ENCODE peak calls at places on chromosomes 3 and 15, in eight cellular contexts. L, T, H, X, D, C, U and J are unnamed samples.
A peak's percentile ranks its signal among the peaks of the same experiment; 100 is the strongest.

GRCh38 chr15:45091161-45091560 is 22.8 kb downstream of the DUOX2 start:
- DNase-seq in D (peak; percentile 27), T (no peak), L (no peak), H (no peak), X (no peak), U (no peak), C (no peak), J (no peak)

GRCh38 chr15:68508485-68509189 is 70.2 kb upstream of the CORO2B start:
- DNase-seq in T (no peak), L (no peak), H (no peak), D (no peak), U (no peak), X (no peak), C (no peak), J (no peak)

GRCh38 chr15:76342046-76342381 is 5.4 kb downstream of the ISL2 start:
- DNase-seq in U (no peak), H (no peak), X (no peak), T (no peak), L (peak; percentile 48), C (no peak), D (no peak), J (peak; percentile 30)

GRCh38 chr3:194140520-194141414 is 4.8 kb downstream of the HES1 start:
- DNase-seq in C (no peak), T (peak; percentile 65), X (peak; percentile 61), H (peak; percentile 48), D (peak; percentile 11), U (peak; percentile 76), L (peak; percentile 85), J (peak; percentile 62)

GRCh38 chr3:32177702-32178198 is 60.7 kb upstream of the CMTM8 start:
- DNase-seq in X (peak; percentile 76), U (no peak), D (peak; percentile 78), T (peak; percentile 79), L (peak; percentile 87), C (peak; percentile 26), H (peak; percentile 77), J (peak; percentile 55)

GRCh38 chr15:100783296-100783695 is 96.3 kb upstream of the ALDH1A3 start:
- DNase-seq in X (no peak), U (no peak), C (no peak), L (peak; percentile 1), D (no peak), H (peak; percentile 17), T (no peak), J (no peak)

GRCh38 chr3:123335007-123335670 is 113.8 kb downstream of the ADCY5 start:
- DNase-seq in D (no peak), L (no peak), U (no peak), T (no peak), H (no peak), X (no peak), C (no peak), J (no peak)

GRCh38 chr3:44309500-44309899 is 29.1 kb upstream of the TCAIM start:
- DNase-seq in D (no peak), H (no peak), L (no peak), C (no peak), T (no peak), U (no peak), X (no peak), J (no peak)

GRCh38 chr3:142278451-142278850 is 53.1 kb upstream of the GK5 start:
- DNase-seq in T (no peak), C (no peak), X (no peak), L (no peak), H (no peak), D (peak; percentile 12), U (no peak), J (no peak)

GRCh38 chr3:108044699-108045098 is 46.1 kb downstream of the CD47 start:
- DNase-seq in H (no peak), C (no peak), T (no peak), D (no peak), L (no peak), U (no peak), X (no peak), J (no peak)

GRCh38 chr3:4597204-4597985 is 104.2 kb downstream of the ITPR1 start:
- DNase-seq in L (no peak), H (no peak), X (no peak), D (no peak), C (no peak), U (no peak), T (no peak), J (no peak)

GRCh38 chr15:50077655-50078054 is 41.4 kb downstream of the ATP8B4 start:
- DNase-seq in C (no peak), D (no peak), U (no peak), X (no peak), H (no peak), L (peak; percentile 34), T (no peak), J (no peak)

GRCh38 chr3:185757176-185757575 is 67.7 kb downstream of the IGF2BP2 start:
- DNase-seq in H (no peak), L (no peak), C (no peak), X (no peak), U (no peak), T (peak; percentile 41), D (peak; percentile 63), J (no peak)

GRCh38 chr3:122694966-122695365 is 14.3 kb downstream of the PARP14 start:
- DNase-seq in C (no peak), U (peak; percentile 32), H (no peak), L (no peak), X (no peak), T (no peak), D (no peak), J (peak; percentile 22)

GRCh38 chr3:193665370-193665989 is 72.5 kb downstream of the OPA1 start:
- DNase-seq in X (no peak), H (no peak), L (no peak), T (peak; percentile 18), C (no peak), U (no peak), D (peak; percentile 23), J (no peak)

GRCh38 chr15:78050441-78050809 is 27.1 kb downstream of the TBC1D2B start:
- DNase-seq in D (no peak), H (no peak), U (no peak), L (peak; percentile 26), C (no peak), X (no peak), T (no peak), J (no peak)

DNA sequence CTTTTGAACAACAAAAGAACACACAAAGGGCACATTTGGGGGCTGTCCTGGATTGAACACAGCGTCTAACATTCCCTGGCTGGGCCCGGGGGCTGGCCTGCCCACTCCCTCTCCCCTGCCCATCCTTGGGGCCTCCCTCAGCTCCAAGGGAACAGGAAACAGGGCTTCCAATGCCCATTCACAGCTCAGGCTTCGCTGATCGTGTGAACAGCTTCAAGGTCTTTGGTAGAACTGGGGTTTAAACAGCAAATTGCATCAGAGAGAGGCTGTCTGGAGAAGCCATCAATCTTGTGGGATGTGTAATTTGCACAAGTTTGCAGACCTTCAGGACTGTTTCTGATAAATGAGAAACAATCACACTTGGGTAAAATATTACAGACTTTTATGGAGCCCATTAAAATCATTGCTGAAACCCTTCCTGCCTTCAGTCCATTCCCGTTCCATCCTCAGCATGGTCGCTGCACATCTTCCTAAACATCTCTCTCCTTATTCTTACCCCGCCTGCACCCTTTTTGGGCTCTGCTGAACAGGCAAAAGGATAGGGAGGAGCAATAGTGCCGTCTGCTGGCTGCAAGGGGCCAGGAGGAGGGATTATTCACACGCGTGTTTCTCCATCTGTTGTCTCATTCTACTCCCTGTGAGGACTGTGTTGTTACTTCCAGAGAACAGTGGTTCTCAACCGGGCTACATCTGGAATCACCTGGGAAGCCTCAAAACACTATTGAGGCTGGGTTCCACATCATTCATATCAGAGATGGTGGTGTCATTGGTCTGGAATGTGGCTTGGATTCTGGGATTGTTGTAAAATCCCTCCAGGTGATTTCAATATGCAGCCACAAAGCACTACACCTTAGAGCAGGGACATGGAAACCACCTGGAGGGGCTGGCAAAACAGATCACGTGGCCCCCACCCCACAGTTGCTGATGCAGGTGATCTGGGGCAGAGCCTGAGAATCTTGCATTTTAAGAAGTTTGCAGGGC is 116.3 kb downstream of the CLSTN2 start:
- DNase-seq in X (no peak), T (peak; percentile 12), H (no peak), L (peak; percentile 24), U (no peak), C (no peak), D (no peak), J (no peak)
- TF ChIP-seq CTCF in X (no peak), T (peak; percentile 56), H (no peak), L (peak; percentile 45), U (peak; percentile 49), C (peak; percentile 48), D (no peak), J (peak; percentile 23)

GRCh38 chr3:50112462-50112861 is 23.7 kb downstream of the RBM5 start:
- DNase-seq in D (no peak), C (no peak), U (no peak), X (no peak), L (no peak), T (peak; percentile 14), H (no peak), J (no peak)
- TF ChIP-seq CTCF in D (no peak), C (no peak), U (no peak), X (no peak), L (no peak), T (no peak), H (no peak), J (no peak)

GRCh38 chr3:131031660-131032059 is 5.0 kb downstream of the NEK11 start:
- DNase-seq in H (no peak), L (no peak), T (no peak), C (no peak), D (no peak), U (no peak), X (no peak), J (no peak)

GRCh38 chr3:131028844-131029243 is 2.2 kb downstream of the NEK11 start:
- DNase-seq in U (no peak), D (no peak), X (no peak), T (no peak), C (no peak), L (no peak), H (no peak), J (no peak)

GRCh38 chr3:131036986-131037385 is 10.3 kb downstream of the NEK11 start:
- DNase-seq in T (no peak), H (no peak), X (no peak), U (no peak), L (no peak), C (no peak), D (peak; percentile 47), J (no peak)

GRCh38 chr3:131036200-131036816 is 9.6 kb downstream of the NEK11 start:
- DNase-seq in U (no peak), D (peak; percentile 61), H (no peak), X (no peak), L (no peak), T (peak; percentile 58), C (no peak), J (no peak)

DNA sequence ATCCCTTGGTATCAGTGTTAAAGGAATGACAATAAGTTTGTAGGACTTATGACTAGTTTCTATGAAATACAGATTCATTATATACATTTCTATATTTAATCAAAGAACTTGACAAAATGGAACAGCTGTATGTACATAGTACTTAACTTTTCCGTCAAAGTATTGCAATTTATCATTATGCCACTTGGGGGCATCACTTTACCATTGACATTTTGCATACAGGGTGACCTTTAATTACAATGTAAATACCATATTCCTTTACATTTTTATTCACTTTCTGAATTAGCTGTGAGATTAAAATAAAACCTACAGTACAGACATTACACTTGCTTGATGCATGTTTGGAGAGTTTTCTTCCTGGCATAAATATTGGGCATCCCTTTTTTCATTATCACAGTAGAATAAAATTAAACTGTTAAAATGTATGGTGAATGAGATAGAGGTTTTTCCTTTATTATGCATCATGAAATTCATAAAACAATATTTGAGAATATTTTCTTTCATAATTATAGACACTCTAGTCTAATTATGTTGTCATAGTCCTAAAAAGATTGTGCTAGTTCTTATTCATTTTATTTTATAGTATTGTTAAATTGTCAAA is 6.9 kb downstream of the NEK11 start:
- DNase-seq in X (peak; percentile 47), D (peak; percentile 48), U (peak; percentile 13), H (no peak), T (peak; percentile 31), L (peak; percentile 35), C (peak; percentile 13), J (peak; percentile 50)
- TF ChIP-seq CTCF in X (peak; percentile 87), D (peak; percentile 90), U (peak; percentile 46), H (peak; percentile 37), T (peak; percentile 59), L (peak; percentile 91), C (peak; percentile 52), J (peak; percentile 54)

GRCh38 chr3:99909714-99910508 is 92.2 kb downstream of the CMSS1 start:
- DNase-seq in U (no peak), L (no peak), H (no peak), T (peak; percentile 73), C (no peak), X (no peak), D (peak; percentile 61), J (no peak)
- TF ChIP-seq CTCF in U (no peak), L (no peak), H (no peak), T (no peak), C (no peak), X (no peak), D (no peak), J (no peak)